ENCODE peak calls at places on chromosomes 5 and 9, in four cellular contexts. S, Z, C and D are unnamed samples.

GRCh38 chr5:107502711-107503110 is 168.0 kb downstream of the EFNA5 start:
- DNase-seq in S (no peak), Z (no peak), C (no peak), D (no peak)

GRCh38 chr5:129460121-129460950 is at the start of gene ADAMTS19:
- DNase-seq in S (peak), Z (no peak), C (peak), D (no peak)

GRCh38 chr5:178090856-178091255 is 22.5 kb upstream of the N4BP3 start:
- DNase-seq in S (no peak), Z (no peak), C (no peak), D (no peak)

GRCh38 chr9:130030821-130031481 is 12.0 kb downstream of the FNBP1 start:
- DNase-seq in S (no peak), Z (no peak), C (no peak), D (no peak)

GRCh38 chr5:163564321-163564924 is 59.0 kb downstream of the MAT2B start:
- DNase-seq in S (peak), Z (peak), C (peak), D (peak)

GRCh38 chr5:52709171-52709925 is 78.4 kb upstream of the ITGA1 start:
- DNase-seq in S (peak), Z (no peak), C (no peak), D (no peak)

GRCh38 chr9:126148523-126148870 is 178.1 kb upstream of the MVB12B start:
- DNase-seq in S (no peak), Z (no peak), C (no peak), D (no peak)

GRCh38 chr5:122697171-122697570 is 77.7 kb upstream of the SNX2 start:
- DNase-seq in S (no peak), Z (no peak), C (no peak), D (no peak)

GRCh38 chr9:95770653-95771131 is 104.8 kb upstream of the ERCC6L2 start:
- DNase-seq in S (no peak), Z (no peak), C (no peak), D (no peak)

GRCh38 chr9:21611896-21612295 is 129.8 kb upstream of the IFNE start:
- DNase-seq in S (no peak), Z (no peak), C (no peak), D (no peak)

GRCh38 chr5:31194892-31195291 is 1.4 kb downstream of the CDH6 start:
- DNase-seq in S (peak), Z (no peak), C (no peak), D (no peak)

GRCh38 chr5:127824126-127824525 is 120.9 kb downstream of the CCDC192 start:
- DNase-seq in S (no peak), Z (no peak), C (no peak), D (no peak)

GRCh38 chr9:129501771-129502324 is 119.1 kb downstream of the C9orf50 start:
- DNase-seq in S (no peak), Z (no peak), C (peak), D (no peak)

GRCh38 chr9:37029776-37030590 is 4.1 kb downstream of the PAX5 start:
- DNase-seq in S (no peak), Z (no peak), C (no peak), D (no peak)

GRCh38 chr9:27303219-27303618 is 6.3 kb upstream of the EQTN start:
- DNase-seq in S (peak), Z (no peak), C (no peak), D (no peak)

GRCh38 chr5:175718401-175719108 is 60.7 kb downstream of the HRH2 start:
- DNase-seq in S (no peak), Z (no peak), C (peak), D (no peak)

GRCh38 chr5:95762681-95763041 is 31.5 kb downstream of the RHOBTB3 start:
- DNase-seq in S (no peak), Z (no peak), C (no peak), D (no peak)
- TF ChIP-seq CTCF in S (no peak), Z (no peak), C (no peak), D (no peak)

DNA sequence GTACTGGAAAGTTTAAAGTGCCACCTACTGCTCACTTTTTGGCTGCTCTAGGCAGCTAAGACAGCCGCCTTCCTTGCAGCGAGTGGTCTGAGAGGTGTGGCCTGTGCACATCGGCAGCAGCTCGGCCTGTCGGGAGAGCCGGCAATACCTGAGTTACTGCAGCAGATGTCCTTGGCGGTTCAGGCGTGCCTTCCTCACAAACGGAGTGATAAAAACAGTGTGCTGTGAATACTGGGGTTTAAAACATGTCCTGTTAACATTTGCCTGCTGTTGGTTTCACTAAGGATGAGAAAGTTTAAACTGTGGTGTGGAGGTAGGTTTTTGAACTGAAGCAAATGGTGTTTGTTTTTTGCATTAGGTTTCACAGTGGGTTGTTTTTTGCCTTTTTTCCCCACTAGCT is 12.9 kb downstream of the TRAF2 start:
- DNase-seq in S (no peak), Z (no peak), C (no peak), D (no peak)
- H3K27ac ChIP-seq in S (no peak), Z (peak), C (no peak), D (no peak)

GRCh38 chr5:143206194-143207053 is 197.1 kb downstream of the NR3C1 start:
- DNase-seq in S (no peak), Z (no peak), C (no peak), D (no peak)

GRCh38 chr5:143204474-143205246 is 198.8 kb downstream of the NR3C1 start:
- DNase-seq in S (no peak), Z (no peak), C (no peak), D (no peak)

GRCh38 chr5:143207058-143207457 is 196.4 kb downstream of the NR3C1 start:
- DNase-seq in S (no peak), Z (no peak), C (no peak), D (no peak)

GRCh38 chr5:143205386-143205785 is 198.1 kb downstream of the NR3C1 start:
- DNase-seq in S (peak), Z (no peak), C (no peak), D (no peak)

GRCh38 chr5:143205879-143206193 is 197.7 kb downstream of the NR3C1 start:
- DNase-seq in S (no peak), Z (no peak), C (no peak), D (no peak)
- H3K4me3 ChIP-seq in S (no peak), Z (no peak), C (no peak), D (no peak)

GRCh38 chr5:136686192-136686872 is 321.0 kb upstream of the TRPC7 start:
- DNase-seq in S (peak), Z (peak), C (no peak), D (no peak)
- TF ChIP-seq CTCF in S (peak), Z (peak), C (no peak), D (peak)

GRCh38 chr5:168851902-168852321 is 272.7 kb upstream of the PANK3 start:
- DNase-seq in S (no peak), Z (no peak), C (no peak), D (no peak)
- H3K27ac ChIP-seq in S (no peak), Z (no peak), C (no peak), D (no peak)

DNA sequence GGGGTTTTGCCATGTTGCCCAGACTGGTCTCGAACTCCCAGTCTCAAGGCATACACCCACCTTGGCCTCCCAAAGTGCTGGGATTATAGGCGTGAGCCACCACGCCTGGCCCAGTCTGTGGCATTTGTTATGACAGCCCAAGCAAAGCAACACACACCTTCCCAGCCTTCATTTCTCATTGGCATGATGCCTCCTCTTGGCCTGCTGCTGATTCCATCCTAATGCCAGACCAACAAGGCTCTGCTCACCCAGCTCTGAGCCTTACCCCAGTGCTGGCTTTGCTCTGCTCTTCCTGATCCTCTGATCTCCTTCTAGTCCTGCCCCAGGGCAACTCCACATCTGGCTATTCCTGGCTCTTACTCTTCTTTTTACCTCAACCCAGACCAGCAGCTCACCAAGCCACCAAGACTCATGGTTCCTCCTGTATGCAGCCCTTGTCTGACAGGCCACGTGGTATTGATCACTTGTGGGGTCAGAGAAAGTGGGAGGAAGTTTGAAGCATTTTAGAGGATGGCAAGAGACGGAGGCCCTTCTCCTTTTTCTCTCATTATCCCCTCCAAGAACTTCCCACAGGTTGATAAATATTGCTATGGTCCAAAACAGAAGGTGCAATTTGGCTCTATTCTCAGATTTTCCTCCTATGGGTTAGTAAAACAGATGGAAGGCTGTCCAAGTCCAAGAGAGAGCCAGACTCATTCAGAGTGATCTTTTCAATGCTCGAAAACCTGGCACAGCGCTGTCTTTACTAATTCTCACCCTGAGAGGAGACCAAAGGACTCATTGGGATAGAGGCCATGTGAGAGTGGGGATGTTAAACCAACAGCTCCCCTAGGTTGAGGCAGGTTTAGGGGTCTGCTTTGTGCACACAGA is 958 bp downstream of the CD180 start:
- DNase-seq in S (no peak), Z (no peak), C (no peak), D (no peak)
- H3K4me3 ChIP-seq in S (no peak), Z (no peak), C (no peak), D (no peak)

GRCh38 chr5:140118294-140118936 is 4.5 kb downstream of the PURA start:
- DNase-seq in S (peak), Z (no peak), C (no peak), D (no peak)
- TF ChIP-seq CTCF in S (no peak), Z (peak), C (no peak), D (no peak)

GRCh38 chr5:148842161-148842560 is 15.8 kb downstream of the ADRB2 start:
- DNase-seq in S (no peak), Z (no peak), C (no peak), D (no peak)
- H3K27ac ChIP-seq in S (no peak), Z (no peak), C (no peak), D (no peak)

GRCh38 chr5:141635646-141636045 is 1.0 kb downstream of the HDAC3 start:
- DNase-seq in S (no peak), Z (no peak), C (no peak), D (no peak)

GRCh38 chr5:141636106-141636412 is 590 bp downstream of the HDAC3 start:
- DNase-seq in S (no peak), Z (no peak), C (no peak), D (no peak)

GRCh38 chr5:141636413-141637265 is at the start of the genes HDAC3 and RELL2:
- DNase-seq in S (peak), Z (no peak), C (peak), D (peak)

GRCh38 chr5:141634162-141634561 is 2.5 kb downstream of the HDAC3 start:
- DNase-seq in S (no peak), Z (no peak), C (no peak), D (no peak)

GRCh38 chr5:141634720-141635119 is 1.9 kb downstream of the HDAC3 start:
- DNase-seq in S (no peak), Z (no peak), C (no peak), D (no peak)
- H3K4me3 ChIP-seq in S (no peak), Z (no peak), C (no peak), D (no peak)